ENCODE peak calls at places on chromosomes 13 and 19, in seven cellular contexts. S is upper lobe of right lung, P is colonic mucosa, G is IMR-90, O is AG04449, Y is AG04450, B is adrenal gland. C is an unnamed sample.

GRCh38 chr19:40467007-40467565 is 285 bp downstream of the SPTBN4 start:
- DNase-seq in O (no peak), P (no peak), S (peak; percentile 72), B (peak; percentile 12), Y (no peak), G (no peak), C (no peak)

GRCh38 chr19:57171551-57172081 is 4.3 kb upstream of the DUXA start:
- DNase-seq in P (peak; percentile 32), S (no peak), B (peak; percentile 73), O (no peak), G (peak; percentile 39), Y (no peak), C (peak; percentile 69)

GRCh38 chr13:110455941-110456340 is 105.6 kb downstream of the RAB20 start:
- DNase-seq in P (peak; percentile 83), B (peak; percentile 91), S (peak; percentile 87), G (peak; percentile 61), O (no peak), Y (peak; percentile 20), C (peak; percentile 85)

GRCh38 chr13:113022391-113023216 is 53.6 kb downstream of the MCF2L start:
- DNase-seq in G (no peak), S (no peak), O (no peak), P (no peak), B (no peak), Y (no peak), C (no peak)

GRCh38 chr13:88926890-88927502 is 1255.8 kb downstream of the SLITRK5 start:
- DNase-seq in S (peak; percentile 42), G (no peak), Y (no peak), O (no peak), B (no peak), P (no peak), C (no peak)

GRCh38 chr19:3612901-3613741 is 6.4 kb upstream of the TBXA2R start:
- DNase-seq in Y (no peak), S (no peak), P (no peak), G (no peak), B (peak; percentile 30), O (no peak), C (no peak)

GRCh38 chr13:25920931-25921330 is 130.9 kb downstream of the SHISA2 start:
- DNase-seq in G (no peak), B (no peak), S (no peak), Y (no peak), O (no peak), P (no peak), C (no peak)

GRCh38 chr19:12464769-12465725 is 19.6 kb downstream of the ZNF709 start:
- DNase-seq in O (no peak), G (no peak), P (no peak), S (no peak), Y (no peak), B (no peak), C (no peak)

GRCh38 chr19:13794388-13794751 is 873 bp upstream of the ZSWIM4 start:
- DNase-seq in P (peak; percentile 64), B (peak; percentile 96), S (peak; percentile 74), Y (peak; percentile 87), O (peak; percentile 72), G (peak; percentile 96), C (no peak)

GRCh38 chr13:47904239-47904638 is 96.8 kb downstream of the SUCLA2 start:
- DNase-seq in G (no peak), S (no peak), P (no peak), B (peak; percentile 49), Y (no peak), O (no peak), C (peak; percentile 23)
- H3K4me3 ChIP-seq in G (peak overlapping the region; percentile 7), S (peak overlapping the region; percentile 36), P (no peak overlapping the region), B (no peak overlapping the region), Y (no peak overlapping the region), O (no peak overlapping the region), C (peak overlapping the region; percentile 57)

DNA sequence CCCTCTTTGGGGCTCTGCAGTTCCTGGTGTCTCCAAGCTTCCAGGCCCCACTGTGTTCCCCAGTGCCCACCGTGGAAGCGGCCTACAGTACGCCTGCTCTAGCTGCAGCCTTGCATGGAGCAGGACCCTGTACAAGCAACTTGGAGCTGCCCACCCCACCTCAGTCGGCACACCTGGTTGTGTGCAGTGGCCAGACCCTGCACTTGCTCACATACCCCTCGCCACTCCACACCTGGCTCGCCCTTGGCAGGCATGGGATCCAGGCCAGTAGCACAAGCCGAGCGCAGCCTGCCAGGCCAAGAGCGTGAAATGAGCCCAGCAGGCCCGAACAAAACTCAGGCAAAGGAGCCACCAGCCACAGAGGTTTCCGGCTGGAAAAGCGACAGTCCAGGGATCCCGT is 36.4 kb downstream of the ANKRD27 start:
- DNase-seq in O (no peak), G (no peak), B (no peak), S (no peak), Y (no peak), P (no peak), C (no peak)
- H3K4me3 ChIP-seq in O (no peak overlapping the region), G (no peak overlapping the region), B (no peak overlapping the region), S (no peak overlapping the region), Y (no peak overlapping the region), P (no peak overlapping the region), C (no peak overlapping the region)

DNA sequence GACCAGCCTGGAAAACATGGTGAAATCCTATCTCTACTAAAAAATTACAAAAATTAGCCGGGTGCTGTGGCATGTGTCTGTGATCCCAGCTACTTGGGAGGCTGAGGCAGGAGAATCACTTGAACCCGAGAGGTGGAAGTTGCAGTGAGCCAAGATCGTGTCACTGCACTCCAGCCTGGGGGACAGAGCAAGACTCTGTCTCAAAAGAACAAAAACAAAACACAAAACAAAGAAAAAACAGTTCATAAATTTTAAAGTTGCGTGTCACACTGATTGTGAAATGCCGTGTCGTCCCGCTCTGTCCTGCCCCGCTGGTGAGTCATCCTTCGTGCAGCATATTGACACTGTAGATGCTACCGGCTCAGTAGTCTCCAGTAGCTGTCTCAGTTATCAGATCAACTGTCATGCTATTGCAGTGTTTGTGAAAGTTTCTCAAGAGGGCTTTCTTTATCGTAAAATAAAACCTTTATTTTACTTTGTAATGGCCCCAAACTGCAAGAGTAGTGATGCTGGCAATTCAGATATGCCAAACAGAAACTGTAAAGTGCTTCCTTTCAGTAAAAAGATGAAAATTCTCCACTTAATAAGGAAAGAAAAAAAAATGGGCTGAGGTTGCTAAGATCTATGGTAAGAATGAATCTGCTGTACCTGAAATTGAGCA is 36.4 kb upstream of the IGFL1 start:
- DNase-seq in S (no peak), Y (no peak), P (peak; percentile 20), B (peak; percentile 96), G (peak; percentile 51), O (no peak), C (no peak)
- H3K4me3 ChIP-seq in S (no peak overlapping the region), Y (no peak overlapping the region), P (no peak overlapping the region), B (no peak overlapping the region), G (no peak overlapping the region), O (no peak overlapping the region), C (no peak overlapping the region)

GRCh38 chr13:68708336-68708908 is 1399.2 kb upstream of the ATXN8OS start:
- DNase-seq in Y (no peak), P (no peak), B (no peak), G (no peak), O (no peak), S (no peak), C (no peak)
- H3K4me3 ChIP-seq in Y (no peak overlapping the region), P (no peak overlapping the region), B (no peak overlapping the region), G (no peak overlapping the region), O (no peak overlapping the region), S (no peak overlapping the region), C (no peak overlapping the region)

DNA sequence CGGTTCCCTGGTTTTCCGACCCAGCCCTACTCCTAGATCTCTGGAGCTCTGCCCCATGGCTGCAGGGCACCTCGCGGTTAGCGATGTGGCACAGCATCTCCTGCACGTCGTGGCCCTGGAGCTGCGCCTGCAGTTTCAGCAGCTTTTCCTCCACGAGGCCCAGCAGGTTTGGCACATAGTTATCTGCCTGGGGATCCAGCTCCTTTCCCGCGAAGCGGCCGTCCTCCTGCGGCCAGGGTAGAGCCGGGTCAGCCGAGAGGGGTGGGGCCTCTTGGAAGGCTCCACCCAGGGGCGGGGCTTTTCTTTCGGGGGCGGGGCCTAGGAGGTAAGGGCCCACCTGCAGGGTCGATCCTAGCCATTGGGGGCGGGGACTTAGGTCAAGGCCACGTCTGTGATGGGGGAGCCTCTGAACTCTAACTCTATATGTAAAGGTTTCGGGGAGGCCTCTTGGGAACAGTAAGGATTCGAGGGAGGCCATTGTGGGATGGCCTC is 2.5 kb upstream of the RGL3 start:
- DNase-seq in O (no peak), B (peak; percentile 73), Y (no peak), P (peak; percentile 76), S (peak; percentile 81), G (no peak), C (no peak)
- H3K4me3 ChIP-seq in O (no peak overlapping the region), B (no peak overlapping the region), Y (no peak overlapping the region), P (peak overlapping the region; percentile 29), S (peak overlapping the region; percentile 39), G (no peak overlapping the region), C (peak overlapping the region; percentile 53)

DNA sequence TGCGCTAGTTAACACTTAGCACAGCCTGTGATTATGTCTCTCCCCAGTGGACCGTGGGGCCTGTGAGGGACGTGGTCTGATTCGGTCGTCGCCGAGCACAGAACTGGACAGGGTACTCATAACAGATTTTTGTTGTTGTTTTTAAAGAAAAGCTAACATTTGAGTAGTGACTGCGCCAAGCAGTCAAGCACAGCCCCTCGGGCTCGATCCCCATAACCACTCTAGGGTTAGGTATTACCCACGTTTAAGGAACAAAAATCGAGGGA is 805 bp upstream of the PTOV1 start:
- DNase-seq in P (peak; percentile 33), B (no peak), Y (no peak), S (no peak), O (no peak), G (no peak), C (no peak)
- H3K4me3 ChIP-seq in P (peak overlapping the region; percentile 71), B (no peak overlapping the region), Y (peak overlapping the region; percentile 84), S (peak overlapping the region; percentile 96), O (peak overlapping the region; percentile 85), G (peak overlapping the region; percentile 60), C (peak overlapping the region; percentile 85)

GRCh38 chr13:99991806-99992242 is 10.2 kb downstream of the ZIC2 start:
- DNase-seq in P (no peak), B (no peak), Y (no peak), S (no peak), G (no peak), O (no peak), C (peak; percentile 33)

GRCh38 chr13:99989376-99990044 is 7.9 kb downstream of the ZIC2 start:
- DNase-seq in S (no peak), P (no peak), B (no peak), Y (no peak), O (no peak), G (no peak), C (no peak)

GRCh38 chr13:99988469-99989375 is 7.1 kb downstream of the ZIC2 start:
- DNase-seq in Y (no peak), S (no peak), B (no peak), O (no peak), G (no peak), P (no peak), C (no peak)

GRCh38 chr13:99991013-99991805 is 9.6 kb downstream of the ZIC2 start:
- DNase-seq in Y (no peak), S (no peak), P (no peak), B (no peak), G (no peak), O (no peak), C (no peak)

GRCh38 chr13:99990045-99990977 is 8.7 kb downstream of the ZIC2 start:
- DNase-seq in B (no peak), S (no peak), G (no peak), O (no peak), P (no peak), Y (no peak), C (no peak)
- H3K4me3 ChIP-seq in B (no peak overlapping the region), S (no peak overlapping the region), G (no peak overlapping the region), O (no peak overlapping the region), P (no peak overlapping the region), Y (no peak overlapping the region), C (no peak overlapping the region)